ENCODE peak calls at places on chromosomes 6 and 20, in six cellular contexts. P is Panc1, D is A549, F is Peyer's patch, G is stomach, U is IMR-90. E is an unnamed sample.
A peak's percentile ranks its signal among the peaks of the same experiment; 100 is the strongest.

GRCh38 chr20:31667315-31668285 is 29.9 kb downstream of the COX4I2 start:
- DNase-seq in F (no peak), U (no peak), D (no peak), P (no peak), G (no peak), E (no peak)

GRCh38 chr6:52503344-52503747 is 73.5 kb downstream of the TRAM2 start:
- DNase-seq in U (no peak), D (peak; percentile 54), F (no peak), P (no peak), G (no peak), E (peak; percentile 69)

GRCh38 chr6:36387440-36388303 is at the start of gene ETV7:
- DNase-seq in D (no peak), P (no peak), F (peak; percentile 84), U (peak; percentile 6), G (peak; percentile 63), E (no peak)

GRCh38 chr6:18209539-18210197 is 54.4 kb downstream of the KDM1B start:
- DNase-seq in D (no peak), F (no peak), G (no peak), P (no peak), U (no peak), E (no peak)

GRCh38 chr6:169415179-169415578 is 161.5 kb upstream of the THBS2 start:
- DNase-seq in F (no peak), G (no peak), D (peak; percentile 6), U (no peak), P (no peak), E (no peak)

GRCh38 chr6:168626046-168626445 is 185.1 kb downstream of the SMOC2 start:
- DNase-seq in D (no peak), G (no peak), F (no peak), P (no peak), U (no peak), E (no peak)

GRCh38 chr6:31663087-31663960 is 1.5 kb downstream of the GPANK1 start:
- DNase-seq in D (no peak), F (no peak), G (no peak), P (no peak), U (peak; percentile 70), E (no peak)

GRCh38 chr6:31718294-31718693 is 3.1 kb downstream of the LY6G6D start:
- DNase-seq in U (no peak), F (no peak), D (no peak), P (no peak), G (peak; percentile 64), E (no peak)

GRCh38 chr20:42018979-42019378 is 400.8 kb upstream of the CHD6 start:
- DNase-seq in D (peak; percentile 18), F (no peak), G (no peak), P (no peak), U (no peak), E (no peak)

GRCh38 chr6:129555206-129555832 is 154.7 kb downstream of the ARHGAP18 start:
- DNase-seq in D (no peak), F (no peak), P (no peak), G (no peak), U (peak; percentile 89), E (no peak)

GRCh38 chr6:82237013-82237412 is 10.5 kb downstream of the IBTK start:
- DNase-seq in P (no peak), D (no peak), G (no peak), F (no peak), U (no peak), E (no peak)

GRCh38 chr20:12166053-12166717 is 248.5 kb downstream of the BTBD3 start:
- DNase-seq in G (no peak), P (no peak), U (peak; percentile 95), F (peak; percentile 53), D (no peak), E (no peak)

GRCh38 chr6:79946242-79946641 is 1.1 kb downstream of the ELOVL4 start:
- DNase-seq in P (no peak), F (no peak), G (no peak), U (peak; percentile 35), D (peak; percentile 23), E (no peak)

GRCh38 chr6:33787954-33788693 is 806 bp downstream of the LEMD2 start:
- DNase-seq in U (peak; percentile 79), P (no peak), F (peak; percentile 73), D (peak; percentile 63), G (peak; percentile 65), E (peak; percentile 94)

GRCh38 chr20:40561187-40561586 is 127.8 kb downstream of the MAFB start:
- DNase-seq in D (no peak), F (no peak), U (no peak), P (no peak), G (no peak), E (no peak)

GRCh38 chr20:46255440-46256104 is 52.7 kb downstream of the CDH22 start:
- DNase-seq in G (peak; percentile 93), P (no peak), F (peak; percentile 77), D (peak; percentile 31), U (no peak), E (peak; percentile 93)

GRCh38 chr20:46550441-46550840 is at the start of gene OCSTAMP:
- DNase-seq in G (no peak), U (no peak), D (no peak), P (no peak), F (no peak), E (no peak)

GRCh38 chr6:6886160-6886885 is 221.4 kb upstream of the RREB1 start:
- DNase-seq in P (no peak), U (no peak), G (no peak), F (no peak), D (no peak), E (no peak)

GRCh38 chr6:33630014-33630413 is 8.9 kb downstream of the ITPR3 start:
- DNase-seq in D (no peak), F (no peak), U (no peak), P (no peak), G (peak; percentile 46), E (peak; percentile 21)

GRCh38 chr6:106872044-106872443 is 102.5 kb downstream of the CD24 start:
- DNase-seq in G (no peak), U (no peak), D (no peak), P (no peak), F (no peak), E (no peak)

GRCh38 chr6:161393839-161394364 is 120.0 kb upstream of the AGPAT4 start:
- DNase-seq in U (peak; percentile 90), F (no peak), D (peak; percentile 79), G (no peak), P (peak; percentile 67), E (no peak)

GRCh38 chr6:53811082-53811481 is 16.3 kb downstream of the LRRC1 start:
- DNase-seq in G (peak; percentile 84), P (no peak), D (no peak), U (no peak), F (peak; percentile 79), E (no peak)

GRCh38 chr6:9116026-9116425 is 680.7 kb upstream of the SLC35B3 start:
- DNase-seq in P (no peak), F (no peak), U (peak; percentile 79), D (no peak), G (no peak), E (no peak)

GRCh38 chr6:158654498-158654897 is 4.6 kb downstream of the SYTL3 start:
- DNase-seq in U (peak; percentile 94), P (no peak), F (no peak), D (no peak), G (peak; percentile 53), E (peak; percentile 90)

GRCh38 chr6:82143041-82143481 is 104.5 kb downstream of the IBTK start:
- DNase-seq in G (no peak), D (no peak), U (peak; percentile 23), P (no peak), F (no peak), E (no peak)

GRCh38 chr20:3651204-3651970 is 11.8 kb downstream of the GFRA4 start:
- DNase-seq in P (no peak), F (no peak), U (no peak), G (peak; percentile 19), D (no peak), E (no peak)

GRCh38 chr6:126054258-126054702 is 67.9 kb downstream of the TRMT11 start:
- DNase-seq in U (no peak), D (peak; percentile 43), P (no peak), F (no peak), G (no peak), E (no peak)

DNA sequence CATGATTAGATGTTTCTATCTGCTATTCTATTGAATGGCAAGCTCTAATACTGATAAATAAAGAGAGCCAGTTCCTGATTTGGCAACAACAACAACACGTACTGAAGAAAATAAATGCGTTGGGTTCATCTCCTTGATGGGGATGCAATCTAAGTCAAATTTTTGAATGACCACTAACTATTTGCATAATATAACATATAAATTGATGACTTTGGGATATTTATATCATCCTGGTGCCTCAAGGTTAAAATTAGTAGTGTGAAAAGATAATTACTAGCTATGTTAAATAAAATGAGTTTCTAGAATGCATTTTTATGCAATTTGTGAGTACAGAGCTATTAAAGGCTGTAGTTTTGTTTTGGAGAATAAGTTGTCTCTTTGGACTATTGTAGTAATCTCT is 896.4 kb downstream of the KIF16B start:
- DNase-seq in U (no peak), P (no peak), F (no peak), D (no peak), G (no peak), E (no peak)
- H3K9me3 ChIP-seq in U (no peaks in the 10 kb centered on the region), P (no peaks in the 10 kb centered on the region), F (no peaks in the 10 kb centered on the region), D (no peaks in the 10 kb centered on the region), G (no peaks in the 10 kb centered on the region), E (no peaks in the 10 kb centered on the region)

DNA sequence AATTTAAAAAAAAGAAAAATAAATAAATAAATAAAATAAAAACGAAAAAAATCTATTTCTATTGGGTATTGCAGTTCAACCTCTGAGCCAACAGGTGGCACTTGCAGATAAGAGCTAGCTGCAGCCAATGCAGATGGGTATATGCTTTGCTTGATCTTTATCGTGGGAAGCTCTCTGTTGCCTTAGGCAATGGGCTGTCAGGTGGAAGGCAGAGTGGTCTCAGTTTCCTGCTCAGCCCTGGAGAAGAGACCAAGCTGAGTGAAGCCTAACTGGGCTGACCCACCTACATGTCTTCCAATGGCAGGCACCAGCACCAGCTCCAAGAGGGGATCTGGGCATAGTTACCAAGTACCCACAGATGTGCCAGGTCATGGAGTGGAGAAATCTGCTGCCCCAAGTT is 95.0 kb downstream of the AK9 start:
- DNase-seq in D (peak; percentile 14), G (no peak), P (no peak), F (no peak), U (peak; percentile 57), E (no peak)
- H3K9me3 ChIP-seq in D (no peaks in the 10 kb centered on the region), G (peaks cover 9% of the 10 kb centered on the region), P (peaks cover 4% of the 10 kb centered on the region), F (no peaks in the 10 kb centered on the region), U (no peaks in the 10 kb centered on the region), E (no peaks in the 10 kb centered on the region)

DNA sequence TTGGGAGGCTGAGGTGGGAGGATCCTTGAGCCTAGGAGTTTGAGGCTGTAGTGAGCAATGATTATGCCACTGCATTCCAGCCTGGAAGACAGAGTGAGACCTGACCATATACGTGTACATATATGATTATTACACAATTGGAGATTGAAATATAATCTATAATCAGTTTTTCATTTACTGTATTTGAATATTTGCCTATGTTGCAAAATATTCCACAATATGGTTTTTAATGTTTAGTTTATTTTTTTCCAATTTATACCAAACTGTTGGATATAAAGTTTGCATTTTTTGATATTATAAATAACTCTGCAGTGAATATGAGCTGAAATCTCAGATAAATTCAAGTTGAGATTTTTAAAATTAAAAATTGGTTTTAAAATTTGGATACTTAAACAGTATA is 79.6 kb upstream of the SIRPG start:
- DNase-seq in G (no peak), F (no peak), U (no peak), D (no peak), P (no peak), E (no peak)
- H3K9me3 ChIP-seq in G (no peaks in the 10 kb centered on the region), F (no peaks in the 10 kb centered on the region), U (no peaks in the 10 kb centered on the region), D (no peaks in the 10 kb centered on the region), P (no peaks in the 10 kb centered on the region), E (no peaks in the 10 kb centered on the region)

GRCh38 chr20:467755-468154 is 5.4 kb upstream of the TBC1D20 start:
- DNase-seq in G (no peak), D (no peak), U (no peak), F (no peak), P (no peak), E (no peak)
- H3K9me3 ChIP-seq in G (peaks cover 8% of the 10 kb centered on the region), D (peaks cover 5% of the 10 kb centered on the region), U (peaks cover 2% of the 10 kb centered on the region), F (no peaks in the 10 kb centered on the region), P (no peaks in the 10 kb centered on the region), E (no peaks in the 10 kb centered on the region)